ENCODE peak calls at places on chromosomes 13 and 19, in four cellular contexts. E, M, U and C are unnamed samples.

GRCh38 chr13:107650081-107650701 is 565.1 kb downstream of the LIG4 start:
- DNase-seq in M (no peak), U (no peak), E (peak), C (peak)

GRCh38 chr19:47039239-47039874 is 9.1 kb downstream of the TMEM160 start:
- DNase-seq in M (no peak), E (no peak), U (no peak), C (no peak)

GRCh38 chr13:109155301-109155761 is 525.9 kb downstream of the MYO16 start:
- DNase-seq in M (no peak), U (no peak), E (no peak), C (peak)

GRCh38 chr13:97627566-97627965 is 193.6 kb downstream of the RAP2A start:
- DNase-seq in E (peak), U (peak), M (peak), C (peak)

GRCh38 chr19:45900661-45901431 is 1.6 kb downstream of the MYPOP start:
- DNase-seq in U (no peak), E (no peak), M (no peak), C (no peak)

GRCh38 chr19:44515031-44515430 is 14.4 kb downstream of the CEACAM20 start:
- DNase-seq in E (no peak), U (no peak), M (no peak), C (no peak)

GRCh38 chr13:24505256-24505655 is 7.3 kb downstream of the PARP4 start:
- DNase-seq in U (peak), M (no peak), E (no peak), C (no peak)

GRCh38 chr13:51874651-51875050 is 12.9 kb downstream of the CCDC70 start:
- DNase-seq in U (no peak), M (no peak), E (no peak), C (no peak)

GRCh38 chr13:112729408-112729807 is 39.6 kb downstream of the ATP11A start:
- DNase-seq in E (no peak), M (no peak), U (no peak), C (no peak)

GRCh38 chr19:29683009-29683408 is 17.7 kb downstream of the PLEKHF1 start:
- DNase-seq in M (no peak), U (no peak), E (no peak), C (no peak)

GRCh38 chr13:48727252-48728011 is 73.7 kb downstream of the CYSLTR2 start:
- DNase-seq in E (peak), M (no peak), U (peak), C (no peak)

GRCh38 chr19:10006335-10006708 is 4.0 kb downstream of the COL5A3 start:
- DNase-seq in E (peak), M (no peak), U (peak), C (peak)

GRCh38 chr13:108086678-108087077 is 128.7 kb downstream of the LIG4 start:
- DNase-seq in U (no peak), E (no peak), M (no peak), C (peak)

GRCh38 chr13:25729201-25729600 is 322.6 kb downstream of the SHISA2 start:
- DNase-seq in U (no peak), E (no peak), M (no peak), C (no peak)

GRCh38 chr19:677601-678380 is 1.6 kb downstream of the FSTL3 start:
- DNase-seq in E (no peak), U (peak), M (no peak), C (no peak)

GRCh38 chr13:105655046-105655445 is 880.4 kb downstream of the EFNB2 start:
- DNase-seq in U (peak), E (no peak), M (no peak), C (peak)

GRCh38 chr19:33957804-33958203 is 161.1 kb downstream of the KCTD15 start:
- DNase-seq in U (no peak), E (no peak), M (no peak), C (no peak)

GRCh38 chr13:20702530-20702929 is 969 bp upstream of the IL17D start:
- DNase-seq in M (no peak), U (peak), E (no peak), C (no peak)

GRCh38 chr19:651114-651818 is 11.6 kb downstream of the FGF22 start:
- DNase-seq in U (no peak), M (no peak), E (no peak), C (no peak)

GRCh38 chr13:69857188-69857821 is 250.3 kb upstream of the ATXN8OS start:
- DNase-seq in E (no peak), U (peak), M (no peak), C (peak)

GRCh38 chr13:31638577-31638976 is 100.7 kb upstream of the RXFP2 start:
- DNase-seq in E (no peak), M (no peak), U (peak), C (peak)

GRCh38 chr19:14611051-14611450 is 28.2 kb downstream of the CLEC17A start:
- DNase-seq in E (no peak), U (no peak), M (no peak), C (no peak)

GRCh38 chr19:47240996-47241918 is 10.3 kb upstream of the BBC3 start:
- DNase-seq in U (peak), M (no peak), E (peak), C (peak)

GRCh38 chr19:55657004-55657747 is 2.3 kb downstream of the U2AF2 start:
- DNase-seq in E (peak), U (peak), M (no peak), C (no peak)

GRCh38 chr19:49593233-49594113 is 2.5 kb downstream of the PRR12 start:
- DNase-seq in U (peak), M (peak), E (peak), C (peak)
- H3K4me3 ChIP-seq in U (peak), M (peak), E (no peak), C (peak)

GRCh38 chr19:23758187-23759074 is at the start of gene ZNF681:
- DNase-seq in U (peak), E (peak), M (peak), C (peak)
- TF ChIP-seq CTCF in U (no peak), E (peak), M (no peak), C (no peak)

GRCh38 chr19:2089727-2090053 is 6.4 kb downstream of the MOB3A start:
- DNase-seq in M (no peak), E (no peak), U (no peak), C (no peak)
- H3K4me3 ChIP-seq in M (no peak), E (no peak), U (no peak), C (no peak)

GRCh38 chr19:8336072-8336569 is 6.9 kb downstream of the KANK3 start:
- DNase-seq in E (no peak), M (no peak), U (no peak), C (no peak)

GRCh38 chr19:8335343-8336071 is 7.6 kb downstream of the KANK3 start:
- DNase-seq in M (no peak), U (no peak), E (no peak), C (no peak)

GRCh38 chr19:8332976-8333770 is 9.9 kb downstream of the KANK3 start:
- DNase-seq in M (no peak), E (no peak), U (no peak), C (no peak)

GRCh38 chr19:8333771-8334457 is 9.1 kb downstream of the KANK3 start:
- DNase-seq in E (no peak), U (no peak), M (no peak), C (no peak)

GRCh38 chr19:8334458-8335342 is 8.4 kb downstream of the KANK3 start:
- DNase-seq in E (no peak), M (no peak), U (peak), C (peak)
- TF ChIP-seq CTCF in E (no peak), M (no peak), U (no peak), C (no peak)

GRCh38 chr19:18763674-18764590 is 27.2 kb downstream of the COMP start:
- DNase-seq in U (peak), M (no peak), E (peak), C (peak)
- H3K4me3 ChIP-seq in U (no peak), M (no peak), E (no peak), C (no peak)

GRCh38 chr19:8938576-8938975 is 71.6 kb downstream of the MUC16 start:
- DNase-seq in M (no peak), U (no peak), E (no peak), C (no peak)

GRCh38 chr19:8935460-8935859 is 74.7 kb downstream of the MUC16 start:
- DNase-seq in M (no peak), U (peak), E (no peak), C (no peak)
- TF ChIP-seq CTCF in M (no peak), U (no peak), E (no peak), C (no peak)

DNA sequence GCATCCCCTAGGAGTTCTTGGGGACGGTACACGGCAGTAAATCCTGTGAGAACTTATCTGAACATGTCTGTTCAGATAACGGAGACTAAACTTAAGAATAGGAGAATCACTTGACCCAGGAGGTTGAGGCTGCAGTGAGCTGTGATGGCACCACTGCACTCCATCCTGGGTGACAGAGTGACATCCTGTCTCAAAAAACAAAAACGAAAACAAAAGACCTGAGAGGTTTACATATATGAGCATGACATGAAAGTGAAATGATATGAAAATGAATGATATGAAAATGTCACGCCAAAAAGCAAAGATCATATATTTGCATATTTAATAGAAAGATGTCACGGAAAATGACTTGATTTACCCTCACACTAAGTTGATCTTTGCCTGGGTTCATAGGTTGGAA is 5.8 kb downstream of the ZNF175 start:
- DNase-seq in E (no peak), M (no peak), U (no peak), C (no peak)
- H3K4me3 ChIP-seq in E (no peak), M (no peak), U (no peak), C (no peak)

GRCh38 chr13:61684976-61685682 is 269.5 kb upstream of the PCDH20 start:
- DNase-seq in E (no peak), U (no peak), M (no peak), C (no peak)

GRCh38 chr13:61685683-61686013 is 270.0 kb upstream of the PCDH20 start:
- DNase-seq in U (no peak), E (no peak), M (no peak), C (no peak)
- TF ChIP-seq CTCF in U (no peak), E (peak), M (no peak), C (no peak)